ENCODE peak calls at places on chromosomes 12 and 14, in nine cellular contexts. One of them, this sample, is unnamed.

GRCh38 chr12:132152411-132152821 is 8.2 kb downstream of the NOC4L start:
- DNase-seq in GM10248: no peak
- DNase-seq in endothelial cell of umbilical vein: no peak
- DNase-seq in vagina: no peak
- DNase-seq in fibroblast of pulmonary artery: no peak
- DNase-seq in right atrium auricular region: no peak
- DNase-seq in MCF 10A: no peak
- DNase-seq in bronchial epithelial cell: no peak
- DNase-seq in glutamatergic neuron: peak
- DNase-seq in this sample: no peak

GRCh38 chr12:78018939-78019338 is 188.2 kb downstream of the NAV3 start:
- DNase-seq in GM10248: no peak
- DNase-seq in endothelial cell of umbilical vein: no peak
- DNase-seq in vagina: no peak
- DNase-seq in fibroblast of pulmonary artery: peak
- DNase-seq in right atrium auricular region: no peak
- DNase-seq in MCF 10A: peak
- DNase-seq in bronchial epithelial cell: peak
- DNase-seq in glutamatergic neuron: no peak
- DNase-seq in this sample: no peak

GRCh38 chr14:100305446-100306255 is 593 bp downstream of the SLC25A29 start:
- DNase-seq in GM10248: no peak
- DNase-seq in endothelial cell of umbilical vein: peak
- DNase-seq in vagina: no peak
- DNase-seq in fibroblast of pulmonary artery: no peak
- DNase-seq in right atrium auricular region: no peak
- DNase-seq in MCF 10A: no peak
- DNase-seq in bronchial epithelial cell: no peak
- DNase-seq in glutamatergic neuron: no peak
- DNase-seq in this sample: no peak

GRCh38 chr12:65825573-65826512 is 1.6 kb downstream of the HMGA2 start:
- DNase-seq in GM10248: peak
- DNase-seq in endothelial cell of umbilical vein: peak
- DNase-seq in vagina: no peak
- DNase-seq in fibroblast of pulmonary artery: peak
- DNase-seq in right atrium auricular region: no peak
- DNase-seq in MCF 10A: peak
- DNase-seq in bronchial epithelial cell: no peak
- DNase-seq in glutamatergic neuron: peak
- DNase-seq in this sample: peak

GRCh38 chr12:110355080-110355479 is 48.4 kb downstream of the ANAPC7 start:
- DNase-seq in GM10248: peak
- DNase-seq in endothelial cell of umbilical vein: no peak
- DNase-seq in vagina: no peak
- DNase-seq in fibroblast of pulmonary artery: no peak
- DNase-seq in right atrium auricular region: no peak
- DNase-seq in MCF 10A: peak
- DNase-seq in bronchial epithelial cell: peak
- DNase-seq in glutamatergic neuron: no peak
- DNase-seq in this sample: no peak

GRCh38 chr14:86897224-86897623 is 1095.8 kb downstream of the GALC start:
- DNase-seq in GM10248: no peak
- DNase-seq in endothelial cell of umbilical vein: no peak
- DNase-seq in vagina: no peak
- DNase-seq in fibroblast of pulmonary artery: no peak
- DNase-seq in right atrium auricular region: no peak
- DNase-seq in MCF 10A: no peak
- DNase-seq in bronchial epithelial cell: no peak
- DNase-seq in glutamatergic neuron: no peak
- DNase-seq in this sample: no peak

GRCh38 chr14:61570188-61570960 is 124.9 kb upstream of the HIF1A start:
- DNase-seq in GM10248: no peak
- DNase-seq in endothelial cell of umbilical vein: no peak
- DNase-seq in vagina: no peak
- DNase-seq in fibroblast of pulmonary artery: no peak
- DNase-seq in right atrium auricular region: peak
- DNase-seq in MCF 10A: no peak
- DNase-seq in bronchial epithelial cell: no peak
- DNase-seq in glutamatergic neuron: no peak
- DNase-seq in this sample: no peak

GRCh38 chr12:6613015-6613775 is 6.0 kb upstream of the CHD4 start:
- DNase-seq in GM10248: peak
- DNase-seq in endothelial cell of umbilical vein: peak
- DNase-seq in vagina: no peak
- DNase-seq in fibroblast of pulmonary artery: peak
- DNase-seq in right atrium auricular region: peak
- DNase-seq in MCF 10A: peak
- DNase-seq in bronchial epithelial cell: peak
- DNase-seq in glutamatergic neuron: no peak
- DNase-seq in this sample: peak

GRCh38 chr14:54209501-54210231 is 187.1 kb upstream of the CDKN3 start:
- DNase-seq in GM10248: no peak
- DNase-seq in endothelial cell of umbilical vein: no peak
- DNase-seq in vagina: no peak
- DNase-seq in fibroblast of pulmonary artery: no peak
- DNase-seq in right atrium auricular region: no peak
- DNase-seq in MCF 10A: peak
- DNase-seq in bronchial epithelial cell: peak
- DNase-seq in glutamatergic neuron: no peak
- DNase-seq in this sample: no peak

GRCh38 chr12:119669744-119670472 is 2.0 kb downstream of the PRKAB1 start:
- DNase-seq in GM10248: no peak
- DNase-seq in endothelial cell of umbilical vein: peak
- DNase-seq in vagina: no peak
- DNase-seq in fibroblast of pulmonary artery: no peak
- DNase-seq in right atrium auricular region: no peak
- DNase-seq in MCF 10A: no peak
- DNase-seq in bronchial epithelial cell: peak
- DNase-seq in glutamatergic neuron: no peak
- DNase-seq in this sample: no peak

GRCh38 chr12:38880288-38880687 is 25.1 kb downstream of the CPNE8 start:
- DNase-seq in GM10248: peak
- DNase-seq in endothelial cell of umbilical vein: no peak
- DNase-seq in vagina: no peak
- DNase-seq in fibroblast of pulmonary artery: no peak
- DNase-seq in right atrium auricular region: no peak
- DNase-seq in MCF 10A: no peak
- DNase-seq in bronchial epithelial cell: no peak
- DNase-seq in glutamatergic neuron: no peak
- DNase-seq in this sample: no peak

GRCh38 chr14:74505831-74506230 is 12.3 kb downstream of the ISCA2 start:
- DNase-seq in GM10248: no peak
- DNase-seq in endothelial cell of umbilical vein: no peak
- DNase-seq in vagina: no peak
- DNase-seq in fibroblast of pulmonary artery: no peak
- DNase-seq in right atrium auricular region: no peak
- DNase-seq in MCF 10A: no peak
- DNase-seq in bronchial epithelial cell: no peak
- DNase-seq in glutamatergic neuron: peak
- DNase-seq in this sample: peak

GRCh38 chr14:104950021-104950420 is 25.3 kb downstream of the PLD4 start:
- DNase-seq in GM10248: no peak
- DNase-seq in endothelial cell of umbilical vein: no peak
- DNase-seq in vagina: no peak
- DNase-seq in fibroblast of pulmonary artery: no peak
- DNase-seq in right atrium auricular region: no peak
- DNase-seq in MCF 10A: no peak
- DNase-seq in bronchial epithelial cell: no peak
- DNase-seq in glutamatergic neuron: peak
- DNase-seq in this sample: no peak

DNA sequence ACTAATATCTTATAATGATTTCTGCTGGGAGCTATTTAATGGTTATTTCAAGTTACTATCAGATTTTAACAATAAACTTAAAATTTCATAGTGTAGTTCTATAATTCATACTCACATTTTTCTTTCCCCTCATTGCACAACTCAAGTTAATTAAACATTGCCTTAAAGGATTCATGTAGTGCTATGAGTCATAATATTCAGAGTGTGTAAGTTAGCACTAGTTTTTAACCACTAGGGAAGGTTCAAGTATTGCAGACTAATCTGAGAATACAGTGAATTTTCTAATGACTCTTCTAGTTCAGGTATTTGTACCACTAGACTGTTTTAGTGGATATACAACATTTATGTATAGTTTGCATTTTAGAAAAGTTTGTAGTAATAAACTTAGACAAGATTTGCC is 49.9 kb downstream of the FOXA1 start:
- DNase-seq in GM10248: no peak
- DNase-seq in endothelial cell of umbilical vein: no peak
- DNase-seq in vagina: no peak
- DNase-seq in fibroblast of pulmonary artery: no peak
- DNase-seq in right atrium auricular region: no peak
- DNase-seq in MCF 10A: peak
- DNase-seq in bronchial epithelial cell: peak
- DNase-seq in glutamatergic neuron: no peak
- DNase-seq in this sample: no peak
- TF ChIP-seq CTCF in GM10248: no peak
- TF ChIP-seq CTCF in endothelial cell of umbilical vein: no peak
- TF ChIP-seq CTCF in vagina: no peak
- TF ChIP-seq CTCF in fibroblast of pulmonary artery: no peak
- TF ChIP-seq CTCF in right atrium auricular region: no peak
- TF ChIP-seq CTCF in MCF 10A: no peak
- TF ChIP-seq CTCF in bronchial epithelial cell: no peak
- TF ChIP-seq CTCF in glutamatergic neuron: no peak
- TF ChIP-seq CTCF in this sample: no peak

GRCh38 chr12:63348544-63348943 is 197.5 kb upstream of the AVPR1A start:
- DNase-seq in GM10248: no peak
- DNase-seq in endothelial cell of umbilical vein: no peak
- DNase-seq in vagina: no peak
- DNase-seq in fibroblast of pulmonary artery: no peak
- DNase-seq in right atrium auricular region: no peak
- DNase-seq in MCF 10A: no peak
- DNase-seq in bronchial epithelial cell: no peak
- DNase-seq in glutamatergic neuron: no peak
- DNase-seq in this sample: no peak

GRCh38 chr12:63351370-63351769 is 200.4 kb upstream of the AVPR1A start:
- DNase-seq in GM10248: no peak
- DNase-seq in endothelial cell of umbilical vein: no peak
- DNase-seq in vagina: no peak
- DNase-seq in fibroblast of pulmonary artery: no peak
- DNase-seq in right atrium auricular region: no peak
- DNase-seq in MCF 10A: no peak
- DNase-seq in bronchial epithelial cell: peak
- DNase-seq in glutamatergic neuron: no peak
- DNase-seq in this sample: no peak

GRCh38 chr12:63354919-63355318 is 203.9 kb upstream of the AVPR1A start:
- DNase-seq in GM10248: no peak
- DNase-seq in endothelial cell of umbilical vein: no peak
- DNase-seq in vagina: no peak
- DNase-seq in fibroblast of pulmonary artery: no peak
- DNase-seq in right atrium auricular region: no peak
- DNase-seq in MCF 10A: no peak
- DNase-seq in bronchial epithelial cell: peak
- DNase-seq in glutamatergic neuron: no peak
- DNase-seq in this sample: no peak

DNA sequence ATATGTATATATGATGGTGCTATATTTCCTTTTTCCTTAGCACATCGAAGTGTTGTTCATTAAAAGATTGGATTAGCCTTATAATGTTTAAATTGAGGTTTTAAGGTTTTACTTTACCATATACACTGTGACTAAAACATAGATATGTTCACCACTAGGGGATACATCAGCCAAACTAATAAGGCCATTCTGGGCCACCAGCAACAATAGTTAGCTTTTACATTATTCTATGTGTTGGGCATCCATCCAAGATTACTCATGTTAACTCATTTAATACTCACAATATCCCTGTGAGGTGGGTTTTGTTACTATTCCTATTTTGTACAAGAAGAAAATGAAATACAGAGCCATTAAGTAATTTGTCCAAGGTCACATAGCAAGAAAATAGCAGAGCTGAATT is 202.6 kb upstream of the AVPR1A start:
- DNase-seq in GM10248: no peak
- DNase-seq in endothelial cell of umbilical vein: peak
- DNase-seq in vagina: no peak
- DNase-seq in fibroblast of pulmonary artery: peak
- DNase-seq in right atrium auricular region: no peak
- DNase-seq in MCF 10A: peak
- DNase-seq in bronchial epithelial cell: peak
- DNase-seq in glutamatergic neuron: no peak
- DNase-seq in this sample: no peak
- TF ChIP-seq CTCF in GM10248: no peak
- TF ChIP-seq CTCF in endothelial cell of umbilical vein: peak
- TF ChIP-seq CTCF in vagina: no peak
- TF ChIP-seq CTCF in fibroblast of pulmonary artery: peak
- TF ChIP-seq CTCF in right atrium auricular region: no peak
- TF ChIP-seq CTCF in MCF 10A: no peak
- TF ChIP-seq CTCF in bronchial epithelial cell: no peak
- TF ChIP-seq CTCF in glutamatergic neuron: no peak
- TF ChIP-seq CTCF in this sample: peak

GRCh38 chr14:72743626-72744025 is 150.3 kb downstream of the DPF3 start:
- DNase-seq in GM10248: no peak
- DNase-seq in endothelial cell of umbilical vein: no peak
- DNase-seq in vagina: no peak
- DNase-seq in fibroblast of pulmonary artery: peak
- DNase-seq in right atrium auricular region: peak
- DNase-seq in MCF 10A: no peak
- DNase-seq in bronchial epithelial cell: no peak
- DNase-seq in glutamatergic neuron: no peak
- DNase-seq in this sample: peak

GRCh38 chr14:72747652-72748051 is 146.2 kb downstream of the DPF3 start:
- DNase-seq in GM10248: no peak
- DNase-seq in endothelial cell of umbilical vein: no peak
- DNase-seq in vagina: no peak
- DNase-seq in fibroblast of pulmonary artery: no peak
- DNase-seq in right atrium auricular region: no peak
- DNase-seq in MCF 10A: no peak
- DNase-seq in bronchial epithelial cell: no peak
- DNase-seq in glutamatergic neuron: no peak
- DNase-seq in this sample: no peak

GRCh38 chr14:72745546-72745945 is 148.4 kb downstream of the DPF3 start:
- DNase-seq in GM10248: no peak
- DNase-seq in endothelial cell of umbilical vein: peak
- DNase-seq in vagina: no peak
- DNase-seq in fibroblast of pulmonary artery: peak
- DNase-seq in right atrium auricular region: peak
- DNase-seq in MCF 10A: peak
- DNase-seq in bronchial epithelial cell: peak
- DNase-seq in glutamatergic neuron: no peak
- DNase-seq in this sample: no peak

GRCh38 chr14:72744416-72745120 is 149.3 kb downstream of the DPF3 start:
- DNase-seq in GM10248: no peak
- DNase-seq in endothelial cell of umbilical vein: no peak
- DNase-seq in vagina: peak
- DNase-seq in fibroblast of pulmonary artery: no peak
- DNase-seq in right atrium auricular region: peak
- DNase-seq in MCF 10A: no peak
- DNase-seq in bronchial epithelial cell: no peak
- DNase-seq in glutamatergic neuron: no peak
- DNase-seq in this sample: peak

GRCh38 chr14:72745991-72746980 is 147.6 kb downstream of the DPF3 start:
- DNase-seq in GM10248: no peak
- DNase-seq in endothelial cell of umbilical vein: no peak
- DNase-seq in vagina: peak
- DNase-seq in fibroblast of pulmonary artery: peak
- DNase-seq in right atrium auricular region: peak
- DNase-seq in MCF 10A: peak
- DNase-seq in bronchial epithelial cell: peak
- DNase-seq in glutamatergic neuron: no peak
- DNase-seq in this sample: peak
- TF ChIP-seq CTCF in GM10248: no peak
- TF ChIP-seq CTCF in endothelial cell of umbilical vein: no peak
- TF ChIP-seq CTCF in vagina: no peak
- TF ChIP-seq CTCF in fibroblast of pulmonary artery: peak
- TF ChIP-seq CTCF in right atrium auricular region: no peak
- TF ChIP-seq CTCF in MCF 10A: peak
- TF ChIP-seq CTCF in bronchial epithelial cell: no peak
- TF ChIP-seq CTCF in glutamatergic neuron: no peak
- TF ChIP-seq CTCF in this sample: peak

GRCh38 chr12:49014547-49014946 is 4.0 kb downstream of the PRKAG1 start:
- DNase-seq in GM10248: no peak
- DNase-seq in endothelial cell of umbilical vein: no peak
- DNase-seq in vagina: no peak
- DNase-seq in fibroblast of pulmonary artery: peak
- DNase-seq in right atrium auricular region: no peak
- DNase-seq in MCF 10A: peak
- DNase-seq in bronchial epithelial cell: peak
- DNase-seq in glutamatergic neuron: no peak
- DNase-seq in this sample: no peak
- TF ChIP-seq CTCF in GM10248: no peak
- TF ChIP-seq CTCF in endothelial cell of umbilical vein: peak
- TF ChIP-seq CTCF in vagina: no peak
- TF ChIP-seq CTCF in fibroblast of pulmonary artery: peak
- TF ChIP-seq CTCF in right atrium auricular region: peak
- TF ChIP-seq CTCF in MCF 10A: no peak
- TF ChIP-seq CTCF in bronchial epithelial cell: peak
- TF ChIP-seq CTCF in glutamatergic neuron: no peak
- TF ChIP-seq CTCF in this sample: peak